ENCODE peak calls at places on chromosomes 2 and 18, in four cellular contexts. A is HEK293T; N is stimulated activated CD4-positive, alpha-beta T cell treated with anti-CD3 and anti-CD28 coated beads, Interleukin-2, amount 100 ng/mL, for 48 hours; E is GM12878. L is an unnamed sample.

GRCh38 chr2:161423351-161424178 is 7.5 kb downstream of the TBR1 start:
- DNase-seq in A (no peak), N (no peak), E (no peak), L (no peak)

GRCh38 chr2:47767497-47767844 is 15.5 kb upstream of the MSH6 start:
- DNase-seq in A (no peak), N (no peak), E (no peak), L (no peak)

GRCh38 chr2:43707255-43707654 is 31.0 kb upstream of the C1GALT1C1L start:
- DNase-seq in A (no peak), N (no peak), E (no peak), L (no peak)

GRCh38 chr18:68735498-68736343 is 20.8 kb upstream of the TMX3 start:
- DNase-seq in A (peak), N (no peak), E (no peak), L (peak)

GRCh38 chr18:4631239-4631638 is 176.1 kb upstream of the DLGAP1 start:
- DNase-seq in A (no peak), N (no peak), E (no peak), L (no peak)

GRCh38 chr18:75544496-75544895 is 117.0 kb upstream of the SMIM21 start:
- DNase-seq in A (no peak), N (no peak), E (no peak), L (no peak)

GRCh38 chr2:60297296-60298010 is 256.0 kb downstream of the BCL11A start:
- DNase-seq in A (no peak), N (no peak), E (no peak), L (no peak)

GRCh38 chr18:9095297-9096012 is 7.0 kb upstream of the NDUFV2 start:
- DNase-seq in A (no peak), N (no peak), E (peak), L (no peak)

GRCh38 chr2:197058777-197059176 is 132.3 kb upstream of the PGAP1 start:
- DNase-seq in A (no peak), N (no peak), E (no peak), L (no peak)

GRCh38 chr2:20135631-20136050 is 84.2 kb upstream of the LAPTM4A start:
- DNase-seq in A (peak), N (peak), E (no peak), L (no peak)

GRCh38 chr2:140454717-140455116 is 1674.5 kb upstream of the NXPH2 start:
- DNase-seq in A (no peak), N (no peak), E (no peak), L (no peak)

GRCh38 chr18:79738041-79738461 is 58.4 kb downstream of the CTDP1 start:
- DNase-seq in A (no peak), N (no peak), E (no peak), L (no peak)

GRCh38 chr2:217451634-217452033 is 551.2 kb downstream of the TNS1 start:
- DNase-seq in A (no peak), N (no peak), E (no peak), L (no peak)

GRCh38 chr2:21382980-21383520 is 259.3 kb downstream of the TDRD15 start:
- DNase-seq in A (no peak), N (no peak), E (no peak), L (no peak)

GRCh38 chr2:106161938-106162814 is 31.9 kb downstream of the UXS1 start:
- DNase-seq in A (no peak), N (no peak), E (no peak), L (no peak)

GRCh38 chr18:23587220-23587642 is 925 bp upstream of the NPC1 start:
- DNase-seq in A (no peak), N (no peak), E (no peak), L (no peak)

GRCh38 chr2:186949716-186950256 is 100.8 kb upstream of the ZSWIM2 start:
- DNase-seq in A (no peak), N (no peak), E (no peak), L (no peak)

GRCh38 chr2:218002792-218003191 is at the start of gene TNS1:
- DNase-seq in A (no peak), N (no peak), E (no peak), L (no peak)

GRCh38 chr2:173963323-173963816 is 1.8 kb downstream of the SP3 start:
- DNase-seq in A (peak), N (peak), E (no peak), L (no peak)

GRCh38 chr18:21264651-21265050 is 22.6 kb downstream of the GREB1L start:
- DNase-seq in A (no peak), N (no peak), E (no peak), L (no peak)

GRCh38 chr2:1723397-1724042 is 20.8 kb downstream of the PXDN start:
- DNase-seq in A (no peak), N (no peak), E (no peak), L (no peak)

GRCh38 chr2:47870668-47871540 is 35.4 kb downstream of the FBXO11 start:
- DNase-seq in A (no peak), N (no peak), E (no peak), L (no peak)

GRCh38 chr18:48961547-48961946 is 10.8 kb upstream of the SMAD7 start:
- DNase-seq in A (no peak), N (no peak), E (no peak), L (no peak)

GRCh38 chr2:183998041-183998796 is 600.1 kb upstream of the ZNF804A start:
- DNase-seq in A (no peak), N (no peak), E (peak), L (no peak)

GRCh38 chr2:10305715-10306114 is 3.0 kb downstream of the HPCAL1 start:
- DNase-seq in A (peak), N (no peak), E (no peak), L (no peak)

GRCh38 chr2:128421861-128422311 is 103.2 kb upstream of the HS6ST1 start:
- DNase-seq in A (no peak), N (no peak), E (no peak), L (no peak)

GRCh38 chr2:46915281-46915810 is at the start of gene MCFD2:
- DNase-seq in A (no peak), N (no peak), E (no peak), L (no peak)

GRCh38 chr18:79928563-79928960 is 22.9 kb downstream of the SLC66A2 start:
- DNase-seq in A (no peak), N (no peak), E (no peak), L (no peak)

GRCh38 chr2:161414385-161415040 is 1.6 kb upstream of the TBR1 start:
- DNase-seq in A (peak), N (no peak), E (no peak), L (no peak)

GRCh38 chr2:127169066-127169660 is 50.9 kb downstream of the CYP27C1 start:
- DNase-seq in A (no peak), N (no peak), E (no peak), L (no peak)

GRCh38 chr2:232382331-232383225 is 4.0 kb downstream of the ALPP start:
- DNase-seq in A (no peak), N (no peak), E (no peak), L (no peak)

GRCh38 chr2:214311931-214312749 is 98.7 kb upstream of the VWC2L start:
- DNase-seq in A (no peak), N (no peak), E (no peak), L (no peak)

GRCh38 chr18:7980136-7980535 is 413.0 kb downstream of the PTPRM start:
- DNase-seq in A (no peak), N (no peak), E (no peak), L (no peak)

GRCh38 chr2:213017404-213017803 is 134.0 kb downstream of the IKZF2 start:
- DNase-seq in A (no peak), N (no peak), E (no peak), L (no peak)

GRCh38 chr2:177783835-177784448 is 288.6 kb downstream of the PDE11A start:
- DNase-seq in A (no peak), N (no peak), E (peak), L (no peak)

GRCh38 chr2:134443814-134444480 is 190.1 kb downstream of the MGAT5 start:
- DNase-seq in A (no peak), N (no peak), E (no peak), L (no peak)

GRCh38 chr2:233439191-233439590 is 84.9 kb downstream of the DGKD start:
- DNase-seq in A (no peak), N (no peak), E (no peak), L (no peak)

GRCh38 chr2:99597616-99598015 is 107.8 kb upstream of the REV1 start:
- DNase-seq in A (no peak), N (no peak), E (no peak), L (no peak)

GRCh38 chr2:134301099-134301970 is 47.5 kb downstream of the MGAT5 start:
- DNase-seq in A (no peak), N (no peak), E (no peak), L (no peak)

L was measured in D721Med.